ENCODE peak calls at places on chromosomes 5 and 9, in four cellular contexts. F, O, N and I are unnamed samples.

GRCh38 chr5:94776167-94776566 is 157.7 kb downstream of the SLF1 start:
- DNase-seq in F (peak; percentile 10), O (peak; percentile 59), N (no peak), I (no peak)

GRCh38 chr5:78597858-78598415 is 50.6 kb downstream of the LHFPL2 start:
- DNase-seq in F (peak; percentile 90), O (peak; percentile 90), N (no peak), I (peak; percentile 57)

GRCh38 chr5:59608745-59609144 is 284.8 kb downstream of the PDE4D start:
- DNase-seq in F (peak; percentile 42), O (peak; percentile 70), N (no peak), I (peak; percentile 42)

GRCh38 chr5:9440517-9440916 is 105.4 kb downstream of the SEMA5A start:
- DNase-seq in F (peak; percentile 62), O (peak; percentile 84), N (no peak), I (peak; percentile 60)

GRCh38 chr5:141522301-141522700 is 33.4 kb downstream of the PCDHGC5 start:
- DNase-seq in F (peak; percentile 31), O (no peak), N (no peak), I (no peak)

GRCh38 chr5:72572236-72572765 is 65.1 kb upstream of the ZNF366 start:
- DNase-seq in F (no peak), O (no peak), N (no peak), I (no peak)

GRCh38 chr5:157301066-157301465 is 35.1 kb downstream of the CYFIP2 start:
- DNase-seq in F (no peak), O (no peak), N (no peak), I (no peak)

GRCh38 chr9:135670721-135671590 is 7.8 kb downstream of the LCN9 start:
- DNase-seq in F (no peak), O (no peak), N (peak; percentile 65), I (no peak)

GRCh38 chr5:148829734-148830133 is 3.3 kb downstream of the ADRB2 start:
- DNase-seq in F (no peak), O (no peak), N (no peak), I (no peak)
- H3K4me3 ChIP-seq in F (no peak overlapping the region), O (peak overlapping the region; percentile 71), N (no peak overlapping the region), I (no peak overlapping the region)

DNA sequence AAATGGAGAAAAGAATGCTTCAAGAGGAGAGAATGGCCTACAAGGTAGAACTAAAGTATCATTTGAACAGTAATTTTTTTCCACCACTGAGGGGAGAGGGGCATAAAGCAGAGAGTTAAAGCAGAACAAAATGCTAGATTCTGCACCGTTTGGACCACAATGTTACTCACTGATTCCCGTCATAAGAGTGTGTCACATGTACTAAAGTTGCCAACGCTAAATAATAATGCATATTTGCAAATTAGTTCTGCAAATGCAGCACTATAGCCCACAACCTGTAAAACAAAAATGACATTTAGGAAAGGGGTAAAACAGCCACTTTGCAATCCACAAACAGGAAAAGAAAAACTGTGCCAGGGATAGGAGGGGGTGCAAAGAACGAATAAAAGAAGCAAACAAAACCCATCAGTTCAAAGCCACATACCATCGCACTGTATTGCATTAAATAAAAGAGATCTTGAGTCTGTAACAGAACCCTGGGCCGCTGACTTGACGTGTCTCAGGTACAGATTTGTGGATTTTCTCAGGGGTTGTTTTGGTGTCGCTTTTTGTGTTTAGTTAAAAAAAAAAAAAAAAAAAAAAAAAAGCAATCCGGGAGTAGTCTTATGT is 7.7 kb upstream of the NFIB start:
- DNase-seq in F (peak; percentile 72), O (peak; percentile 63), N (no peak), I (peak; percentile 13)
- H3K4me3 ChIP-seq in F (peak overlapping the region; percentile 61), O (peak overlapping the region; percentile 65), N (peak overlapping the region; percentile 74), I (peak overlapping the region; percentile 69)

GRCh38 chr5:173323121-173323798 is 5.0 kb downstream of the STC2 start:
- DNase-seq in F (no peak), O (no peak), N (no peak), I (no peak)
- H3K4me3 ChIP-seq in F (no peak overlapping the region), O (peak overlapping the region; percentile 2), N (no peak overlapping the region), I (no peak overlapping the region)

GRCh38 chr5:62779010-62779422 is 200.4 kb downstream of the LRRC70 start:
- DNase-seq in F (peak; percentile 72), O (peak; percentile 46), N (peak; percentile 80), I (peak; percentile 17)
- H3K4me3 ChIP-seq in F (no peak overlapping the region), O (no peak overlapping the region), N (no peak overlapping the region), I (no peak overlapping the region)

GRCh38 chr9:124208571-124208970 is 49.2 kb upstream of the NEK6 start:
- DNase-seq in F (no peak), O (no peak), N (no peak), I (no peak)
- H3K4me3 ChIP-seq in F (no peak overlapping the region), O (no peak overlapping the region), N (no peak overlapping the region), I (no peak overlapping the region)

DNA sequence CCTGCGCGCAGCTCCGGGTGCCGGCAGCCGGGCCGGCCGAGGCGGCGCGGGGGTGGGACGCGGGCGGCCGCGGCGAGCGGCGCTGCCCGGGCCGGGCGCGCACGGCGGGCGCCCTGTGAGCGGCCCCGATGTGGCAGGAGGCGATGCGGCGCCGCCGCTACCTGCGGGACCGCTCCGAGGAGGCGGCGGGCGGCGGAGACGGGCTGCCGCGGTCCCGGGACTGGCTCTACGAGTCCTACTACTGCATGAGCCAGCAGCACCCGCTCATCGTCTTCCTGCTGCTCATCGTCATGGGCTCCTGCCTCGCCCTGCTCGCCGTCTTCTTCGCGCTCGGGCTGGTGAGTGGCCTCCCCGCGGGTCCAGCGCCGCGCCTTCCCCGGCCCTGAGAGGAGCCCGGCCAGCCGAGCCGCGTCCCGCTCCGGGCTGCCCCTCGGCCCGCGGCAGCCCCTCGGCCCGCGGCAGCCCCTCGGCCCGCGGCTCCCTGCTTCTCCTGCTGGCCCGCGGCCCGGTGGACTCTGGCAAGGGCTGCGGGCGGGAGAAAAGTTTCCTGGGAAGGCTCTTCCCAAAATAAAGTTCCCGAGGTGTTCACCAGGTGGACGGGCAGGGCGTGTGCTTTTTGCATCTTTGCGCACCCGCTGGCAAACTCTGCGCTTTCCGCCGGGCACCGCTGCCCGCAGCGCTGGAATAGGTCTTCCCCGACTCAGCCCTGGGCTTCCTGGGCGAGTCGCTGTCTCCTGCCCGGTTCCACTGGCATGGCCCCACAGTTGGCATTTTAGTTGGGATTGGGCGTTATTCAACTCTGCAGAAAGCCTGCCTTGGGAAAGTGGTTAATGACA is 449 bp downstream of the ADCY2 start:
- DNase-seq in F (no peak), O (peak; percentile 34), N (no peak), I (no peak)
- H3K4me3 ChIP-seq in F (no peak overlapping the region), O (no peak overlapping the region), N (peak overlapping the region; percentile 83), I (no peak overlapping the region)

DNA sequence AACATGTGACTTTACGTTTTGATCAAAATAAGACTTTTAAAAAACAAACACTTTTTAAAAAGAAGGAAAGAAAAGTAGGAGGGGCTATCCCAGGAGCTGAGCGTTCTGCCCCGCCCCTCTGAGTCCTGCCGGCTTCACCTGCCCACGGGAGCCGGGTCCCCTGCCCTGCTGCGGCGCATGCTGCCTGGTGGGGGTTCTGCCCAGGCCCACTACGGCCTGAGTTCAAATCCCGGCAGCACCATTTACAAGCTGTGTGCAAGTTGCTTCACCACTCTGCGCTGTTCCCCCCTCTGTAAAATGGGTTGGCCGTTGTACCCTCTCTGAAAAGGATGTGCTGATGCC is 31.1 kb downstream of the GSN start:
- DNase-seq in F (no peak), O (no peak), N (peak; percentile 89), I (no peak)
- H3K4me3 ChIP-seq in F (peak overlapping the region; percentile 52), O (peak overlapping the region; percentile 38), N (peak overlapping the region; percentile 47), I (peak overlapping the region; percentile 33)

GRCh38 chr9:5511935-5512580 is 1.7 kb downstream of the PDCD1LG2 start:
- DNase-seq in F (peak; percentile 25), O (no peak), N (no peak), I (no peak)

GRCh38 chr9:5511476-5511875 is 1.1 kb downstream of the PDCD1LG2 start:
- DNase-seq in F (peak; percentile 17), O (peak; percentile 29), N (no peak), I (no peak)

GRCh38 chr9:5509573-5509972 is 758 bp upstream of the PDCD1LG2 start:
- DNase-seq in F (peak; percentile 99), O (peak; percentile 100), N (no peak), I (peak; percentile 89)

GRCh38 chr9:5510991-5511390 is 660 bp downstream of the PDCD1LG2 start:
- DNase-seq in F (no peak), O (no peak), N (no peak), I (no peak)

GRCh38 chr9:5510360-5510931 is at the start of gene PDCD1LG2:
- DNase-seq in F (peak; percentile 88), O (peak; percentile 87), N (no peak), I (peak; percentile 54)
- H3K4me3 ChIP-seq in F (peak within 1 kb of the TSS; percentile 59), O (peak within 1 kb of the TSS; percentile 68), N (no peak within 1 kb of the TSS), I (peak within 1 kb of the TSS; percentile 47)

DNA sequence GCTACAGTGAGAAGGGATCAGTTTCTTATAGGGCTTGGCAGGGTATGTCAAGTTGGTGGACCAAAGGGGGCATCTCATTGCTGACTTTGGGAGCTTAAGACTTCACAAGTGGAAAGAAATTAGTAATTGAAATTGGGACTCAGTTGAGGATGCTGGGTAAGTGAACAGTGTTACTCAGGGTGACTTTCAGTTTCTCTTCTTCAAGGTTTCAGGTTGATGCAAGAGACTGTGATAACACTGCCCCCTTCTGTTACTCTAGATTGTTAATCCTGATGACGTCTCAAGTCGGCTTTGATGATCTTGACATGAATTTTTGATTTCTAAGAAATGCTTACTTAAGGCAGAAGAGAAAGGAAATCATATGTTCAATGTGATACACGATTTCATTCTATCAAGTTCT is 21.3 kb downstream of the KCTD16 start:
- DNase-seq in F (peak; percentile 91), O (peak; percentile 73), N (peak; percentile 35), I (no peak)
- H3K4me3 ChIP-seq in F (peak overlapping the region; percentile 19), O (no peak overlapping the region), N (no peak overlapping the region), I (peak overlapping the region; percentile 6)

GRCh38 chr9:97906236-97906831 is 16.0 kb downstream of the TRMO start:
- DNase-seq in F (no peak), O (peak; percentile 3), N (no peak), I (no peak)

GRCh38 chr9:97907632-97908031 is 14.7 kb downstream of the TRMO start:
- DNase-seq in F (no peak), O (no peak), N (no peak), I (no peak)

GRCh38 chr9:97908736-97909135 is 13.6 kb downstream of the TRMO start:
- DNase-seq in F (no peak), O (no peak), N (no peak), I (no peak)

GRCh38 chr9:97905228-97905627 is 17.1 kb downstream of the TRMO start:
- DNase-seq in F (no peak), O (no peak), N (no peak), I (no peak)

GRCh38 chr9:97907051-97907450 is 15.2 kb downstream of the TRMO start:
- DNase-seq in F (no peak), O (no peak), N (no peak), I (no peak)
- H3K4me3 ChIP-seq in F (no peak overlapping the region), O (no peak overlapping the region), N (no peak overlapping the region), I (no peak overlapping the region)